ENCODE peak calls at places on chromosome 1, in five cellular contexts. H is SK-N-SH, M is suprapubic skin, R is stomach, Z is tibial nerve. B is an unnamed sample.

GRCh38 chr1:200535605-200536004 is 84.9 kb downstream of the KIF14 start:
- DNase-seq in Z (no peak), R (peak; percentile 53), M (no peak), H (peak; percentile 38), B (no peak)

GRCh38 chr1:182149411-182149965 is 88.0 kb upstream of the ZNF648 start:
- DNase-seq in M (no peak), Z (no peak), H (no peak), R (peak; percentile 36), B (peak; percentile 79)

GRCh38 chr1:21865943-21866628 is 54.0 kb downstream of the LDLRAD2 start:
- DNase-seq in R (no peak), H (peak; percentile 58), Z (no peak), M (no peak), B (no peak)

GRCh38 chr1:46687910-46688509 is 16.4 kb downstream of the TEX38 start:
- DNase-seq in H (no peak), Z (no peak), M (no peak), R (no peak), B (no peak)

GRCh38 chr1:30872033-30872947 is 36.3 kb downstream of the SDC3 start:
- DNase-seq in H (no peak), M (no peak), Z (no peak), R (no peak), B (no peak)

GRCh38 chr1:159532922-159533321 is 2.9 kb downstream of the OR10J5 start:
- DNase-seq in M (no peak), R (no peak), H (no peak), Z (no peak), B (no peak)

GRCh38 chr1:217717959-217718358 is 86.8 kb downstream of the SPATA17 start:
- DNase-seq in M (no peak), Z (no peak), R (no peak), H (no peak), B (no peak)

GRCh38 chr1:114750780-114751179 is 7.0 kb downstream of the CSDE1 start:
- DNase-seq in Z (no peak), H (no peak), R (no peak), M (no peak), B (no peak)

GRCh38 chr1:3481836-3482589 is 27.5 kb downstream of the ARHGEF16 start:
- DNase-seq in R (peak; percentile 83), M (no peak), Z (no peak), H (no peak), B (no peak)

GRCh38 chr1:31788825-31789256 is 24.7 kb upstream of the ADGRB2 start:
- DNase-seq in H (no peak), R (no peak), Z (no peak), M (no peak), B (no peak)

GRCh38 chr1:46248122-46248920 is 758 bp downstream of the RAD54L start:
- DNase-seq in M (no peak), H (peak; percentile 55), R (peak; percentile 52), Z (no peak), B (peak; percentile 69)

GRCh38 chr1:178060789-178061556 is 32.9 kb upstream of the RASAL2 start:
- DNase-seq in M (no peak), Z (no peak), R (no peak), H (no peak), B (no peak)

GRCh38 chr1:56034847-56035483 is 544.4 kb downstream of the PLPP3 start:
- DNase-seq in Z (no peak), R (no peak), H (no peak), M (no peak), B (no peak)

GRCh38 chr1:25805863-25806225 is 5.9 kb downstream of the SELENON start:
- DNase-seq in Z (no peak), R (peak; percentile 61), H (no peak), M (no peak), B (no peak)

GRCh38 chr1:18794561-18794960 is 64.9 kb downstream of the TAS1R2 start:
- DNase-seq in R (no peak), Z (no peak), H (peak; percentile 74), M (no peak), B (no peak)

GRCh38 chr1:20701847-20702246 is 16.0 kb downstream of the KIF17 start:
- DNase-seq in M (no peak), R (no peak), H (no peak), Z (no peak), B (no peak)

GRCh38 chr1:29711582-29712274 is 475.4 kb downstream of the PTPRU start:
- DNase-seq in M (no peak), H (no peak), Z (no peak), R (no peak), B (no peak)

GRCh38 chr1:12232221-12232620 is 2.4 kb downstream of the VPS13D start:
- DNase-seq in R (peak; percentile 37), M (no peak), H (no peak), Z (no peak), B (no peak)

GRCh38 chr1:232627645-232628334 is 2.1 kb downstream of the SIPA1L2 start:
- DNase-seq in M (no peak), Z (no peak), R (no peak), H (peak; percentile 44), B (no peak)

GRCh38 chr1:2107586-2108212 is 57.5 kb downstream of the PRKCZ start:
- DNase-seq in R (no peak), Z (no peak), H (no peak), M (no peak), B (no peak)

GRCh38 chr1:212820969-212821368 is 26.5 kb downstream of the SPATA45 start:
- DNase-seq in R (no peak), Z (no peak), H (no peak), M (no peak), B (no peak)
- TF ChIP-seq EP300 in R (no peak), Z (no peak), H (no peak), M (no peak), B (no peak)

GRCh38 chr1:240385985-240386978 is 225.7 kb downstream of the GREM2 start:
- DNase-seq in M (no peak), Z (no peak), H (no peak), R (no peak), B (no peak)
- TF ChIP-seq EP300 in M (no peak), Z (peak; percentile 16), H (peak; percentile 5), R (no peak), B (no peak)

DNA sequence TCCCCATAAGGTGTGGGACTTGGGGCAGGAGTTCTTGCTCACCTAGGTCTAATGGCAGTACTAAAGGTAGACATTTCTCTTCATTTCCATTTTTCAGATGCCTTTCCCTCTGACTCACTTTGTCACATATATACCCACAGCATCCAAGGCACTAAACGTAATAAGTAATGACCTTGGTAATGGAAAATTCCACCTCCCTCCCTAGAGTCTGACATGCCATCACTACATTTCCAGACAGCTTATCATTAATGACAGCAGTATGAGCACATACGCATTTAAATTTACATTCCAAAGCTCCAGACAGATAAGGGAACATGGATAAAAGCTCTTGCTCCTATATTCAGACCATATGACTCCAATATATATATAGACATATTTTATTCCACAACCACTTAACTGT is 191.7 kb upstream of the GORAB start:
- DNase-seq in Z (no peak), H (no peak), R (no peak), M (no peak), B (no peak)
- TF ChIP-seq EP300 in Z (no peak), H (no peak), R (no peak), M (no peak), B (no peak)

GRCh38 chr1:108780937-108781574 is 34.6 kb downstream of the STXBP3 start:
- DNase-seq in M (no peak), H (no peak), R (no peak), Z (no peak), B (no peak)
- TF ChIP-seq EP300 in M (no peak), H (no peak), R (no peak), Z (no peak), B (no peak)

GRCh38 chr1:156456625-156457465 is 43.7 kb downstream of the MEF2D start:
- DNase-seq in M (peak; percentile 99), H (peak; percentile 96), R (peak; percentile 98), Z (peak; percentile 95), B (peak; percentile 100)
- TF ChIP-seq EP300 in M (peak; percentile 24), H (no peak), R (peak; percentile 51), Z (peak; percentile 97), B (peak; percentile 100)

GRCh38 chr1:8251635-8252034 is 66.3 kb upstream of the SLC45A1 start:
- DNase-seq in M (no peak), R (no peak), H (no peak), Z (no peak), B (no peak)
- TF ChIP-seq EP300 in M (no peak), R (no peak), H (no peak), Z (no peak), B (no peak)

GRCh38 chr1:11198257-11198656 is 9.1 kb downstream of the ANGPTL7 start:
- DNase-seq in R (no peak), H (peak; percentile 46), Z (no peak), M (no peak), B (no peak)
- TF ChIP-seq EP300 in R (no peak), H (no peak), Z (no peak), M (no peak), B (no peak)

GRCh38 chr1:183548136-183548535 is 42.1 kb downstream of the NCF2 start:
- DNase-seq in H (no peak), Z (no peak), M (no peak), R (no peak), B (no peak)
- TF ChIP-seq EP300 in H (no peak), Z (no peak), M (no peak), R (no peak), B (no peak)

GRCh38 chr1:11053758-11054137 is 6.1 kb downstream of the SRM start:
- DNase-seq in R (no peak), M (no peak), H (no peak), Z (no peak), B (no peak)

GRCh38 chr1:11054181-11054580 is 5.6 kb downstream of the SRM start:
- DNase-seq in Z (no peak), R (no peak), M (no peak), H (no peak), B (no peak)

GRCh38 chr1:11055676-11056075 is 4.1 kb downstream of the SRM start:
- DNase-seq in H (no peak), R (no peak), Z (no peak), M (no peak), B (no peak)

GRCh38 chr1:11052839-11053757 is 6.1 kb upstream of the MASP2 start:
- DNase-seq in H (peak; percentile 88), R (no peak), Z (no peak), M (no peak), B (no peak)

DNA sequence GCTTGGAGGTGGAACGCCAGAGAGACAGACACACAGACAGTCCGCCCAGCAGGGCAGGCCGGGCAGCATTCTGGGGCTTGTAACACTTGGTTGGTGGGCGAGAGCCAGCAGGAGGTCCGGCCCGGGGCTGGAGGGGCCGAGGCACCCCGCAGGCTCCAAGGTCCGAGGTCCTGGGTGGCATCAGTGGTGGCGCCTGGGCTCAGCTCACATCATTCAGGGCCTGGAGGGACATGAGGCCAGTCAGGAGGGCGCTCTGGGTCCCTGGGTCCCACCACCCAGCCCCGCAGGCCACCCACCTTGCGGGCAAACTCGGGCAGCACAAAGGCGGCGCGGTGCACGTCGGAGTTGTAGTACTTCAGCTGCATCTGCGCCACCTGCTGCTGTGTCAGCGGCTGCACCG is 5.2 kb downstream of the SRM start:
- DNase-seq in M (no peak), R (no peak), Z (no peak), H (no peak), B (no peak)
- TF ChIP-seq EP300 in M (no peak), R (no peak), Z (no peak), H (no peak), B (no peak)

B was measured in sigmoid colon.